ENCODE peak calls at places on chromosomes 1 and 21, in nine cellular contexts. V is CD4-positive, CD25-positive, alpha-beta regulatory T cell; A is amygdala; R is stimulated activated CD4-positive, alpha-beta T cell treated with anti-CD3 and anti-CD28 coated beads, Interleukin-15, amount 100 ng/mL, for 1 hour; U is endothelial cell; O is T-cell; K is IMR-90; I is dorsolateral prefrontal cortex; H is fibroblast of gingiva. D is an unnamed sample.

GRCh38 chr1:6330410-6330827 is 63.1 kb downstream of the ACOT7 start:
- DNase-seq in V (no peak), A (peak; percentile 29), R (no peak), U (no peak), O (no peak), K (peak; percentile 82), I (peak; percentile 69), H (peak; percentile 75), D (no peak)

GRCh38 chr1:56437959-56438358 is 141.4 kb downstream of the PLPP3 start:
- DNase-seq in V (no peak), A (no peak), R (no peak), U (no peak), O (no peak), K (peak; percentile 38), I (no peak), H (no peak), D (no peak)

GRCh38 chr21:41112740-41113692 is 54.9 kb upstream of the BACE2 start:
- DNase-seq in V (no peak), A (peak; percentile 3), R (no peak), U (no peak), O (no peak), K (peak; percentile 79), I (no peak), H (peak; percentile 21), D (no peak)

GRCh38 chr1:233599542-233600073 is 14.3 kb upstream of the KCNK1 start:
- DNase-seq in V (no peak), A (no peak), R (no peak), U (no peak), O (no peak), K (no peak), I (no peak), H (no peak), D (no peak)

GRCh38 chr1:11806307-11806936 is 431 bp downstream of the CLCN6 start:
- DNase-seq in V (no peak), A (no peak), R (no peak), U (no peak), O (no peak), K (peak; percentile 21), I (no peak), H (peak; percentile 19), D (no peak)

GRCh38 chr1:93459126-93459525 is 11.2 kb downstream of the FNBP1L start:
- DNase-seq in V (no peak), A (no peak), R (no peak), U (no peak), O (no peak), K (no peak), I (no peak), H (no peak), D (no peak)

GRCh38 chr21:46000731-46001641 is 19.4 kb downstream of the COL6A1 start:
- DNase-seq in V (peak; percentile 1), A (no peak), R (no peak), U (no peak), O (no peak), K (no peak), I (peak; percentile 28), H (peak; percentile 46), D (no peak)

GRCh38 chr1:117146570-117147340 is 25.2 kb upstream of the TRIM45 start:
- DNase-seq in V (no peak), A (no peak), R (no peak), U (no peak), O (no peak), K (peak; percentile 95), I (no peak), H (peak; percentile 93), D (no peak)

GRCh38 chr21:41879190-41879998 is at the start of gene PRDM15:
- DNase-seq in V (peak; percentile 71), A (peak; percentile 67), R (peak; percentile 79), U (peak; percentile 84), O (peak; percentile 60), K (peak; percentile 82), I (peak; percentile 78), H (peak; percentile 91), D (no peak)

GRCh38 chr1:245198755-245199516 is 44.2 kb downstream of the KIF26B start:
- DNase-seq in V (no peak), A (no peak), R (no peak), U (no peak), O (no peak), K (no peak), I (no peak), H (no peak), D (no peak)

GRCh38 chr1:155983191-155984023 is 5.1 kb upstream of the ARHGEF2 start:
- DNase-seq in V (no peak), A (no peak), R (no peak), U (no peak), O (no peak), K (peak; percentile 99), I (no peak), H (peak; percentile 97), D (no peak)

GRCh38 chr1:65323246-65323645 is 13.9 kb downstream of the DNAJC6 start:
- DNase-seq in V (no peak), A (no peak), R (no peak), U (no peak), O (no peak), K (no peak), I (no peak), H (no peak), D (no peak)

GRCh38 chr1:16484501-16484835 is 29.6 kb downstream of the RNU1-1 start:
- DNase-seq in V (no peak), A (no peak), R (no peak), U (no peak), O (no peak), K (no peak), I (no peak), H (no peak), D (no peak)

GRCh38 chr1:4172659-4173599 is 272.9 kb upstream of the C1orf174 start:
- DNase-seq in V (no peak), A (no peak), R (no peak), U (no peak), O (no peak), K (no peak), I (no peak), H (no peak), D (peak; percentile 74)

GRCh38 chr1:35642472-35642955 is 1.2 kb upstream of the PSMB2 start:
- DNase-seq in V (no peak), A (no peak), R (no peak), U (no peak), O (no peak), K (no peak), I (no peak), H (no peak), D (no peak)

D was measured in esophagus muscularis mucosa.